ENCODE peak calls at places on chromosomes 11 and 22, in ten cellular contexts. B, T, Y, O, C, M, W, F, K and P are unnamed samples.

GRCh38 chr11:118406599-118407166 is 5.3 kb downstream of the ATP5MG start:
- DNase-seq in B (no peak), T (no peak), Y (peak), O (no peak), C (no peak), M (no peak), W (peak), F (no peak), K (peak), P (no peak)

GRCh38 chr11:32420937-32421532 is 14.3 kb downstream of the WT1 start:
- DNase-seq in B (no peak), T (no peak), Y (no peak), O (no peak), C (no peak), M (peak), W (no peak), F (no peak), K (no peak), P (no peak)

GRCh38 chr11:1502168-1502955 is 15.8 kb upstream of the MOB2 start:
- DNase-seq in B (no peak), T (no peak), Y (no peak), O (no peak), C (no peak), M (no peak), W (no peak), F (no peak), K (no peak), P (no peak)

GRCh38 chr11:95459268-95460040 is 228.5 kb upstream of the SESN3 start:
- DNase-seq in B (no peak), T (no peak), Y (no peak), O (no peak), C (no peak), M (no peak), W (no peak), F (no peak), K (no peak), P (no peak)

GRCh38 chr11:38446336-38446735 is 1848.3 kb upstream of the RAG2 start:
- DNase-seq in B (no peak), T (no peak), Y (no peak), O (no peak), C (no peak), M (no peak), W (no peak), F (no peak), K (peak), P (no peak)

GRCh38 chr11:2151500-2152257 is 9.3 kb downstream of the INS start:
- DNase-seq in B (peak), T (peak), Y (no peak), O (no peak), C (peak), M (peak), W (peak), F (peak), K (peak), P (peak)

GRCh38 chr11:100925935-100926334 is 203.7 kb downstream of the PGR start:
- DNase-seq in B (no peak), T (no peak), Y (no peak), O (peak), C (no peak), M (no peak), W (peak), F (no peak), K (peak), P (peak)

GRCh38 chr11:47552086-47552580 is 799 bp downstream of the CELF1 start:
- DNase-seq in B (peak), T (peak), Y (no peak), O (no peak), C (no peak), M (peak), W (no peak), F (peak), K (peak), P (peak)

GRCh38 chr11:65489061-65489705 is 9.7 kb upstream of the MALAT1 start:
- DNase-seq in B (no peak), T (peak), Y (no peak), O (no peak), C (peak), M (no peak), W (no peak), F (peak), K (peak), P (peak)

GRCh38 chr11:34204396-34205279 is 99.2 kb downstream of the NAT10 start:
- DNase-seq in B (no peak), T (no peak), Y (no peak), O (no peak), C (no peak), M (no peak), W (no peak), F (no peak), K (no peak), P (peak)

GRCh38 chr11:128448487-128448886 is 138.9 kb downstream of the ETS1 start:
- DNase-seq in B (no peak), T (no peak), Y (no peak), O (no peak), C (no peak), M (no peak), W (no peak), F (peak), K (peak), P (peak)

GRCh38 chr11:120168960-120169681 is 31.2 kb upstream of the TRIM29 start:
- DNase-seq in B (peak), T (peak), Y (no peak), O (no peak), C (peak), M (peak), W (peak), F (peak), K (peak), P (no peak)

GRCh38 chr11:3216027-3216525 is 2.5 kb downstream of the MRGPRG start:
- DNase-seq in B (no peak), T (no peak), Y (no peak), O (no peak), C (no peak), M (no peak), W (no peak), F (peak), K (no peak), P (no peak)

GRCh38 chr22:47818496-47818895 is 1056.0 kb downstream of the TBC1D22A start:
- DNase-seq in B (no peak), T (no peak), Y (no peak), O (no peak), C (no peak), M (no peak), W (no peak), F (no peak), K (no peak), P (no peak)

GRCh38 chr11:117735350-117735977 is 61.6 kb downstream of the DSCAML1 start:
- DNase-seq in B (no peak), T (peak), Y (no peak), O (no peak), C (no peak), M (no peak), W (no peak), F (no peak), K (no peak), P (no peak)

GRCh38 chr11:125998267-125998666 is 52.4 kb downstream of the VSIG10L2 start:
- DNase-seq in B (no peak), T (no peak), Y (no peak), O (no peak), C (no peak), M (no peak), W (no peak), F (no peak), K (no peak), P (no peak)

GRCh38 chr22:37197451-37198289 is 9.6 kb upstream of the C1QTNF6 start:
- DNase-seq in B (no peak), T (peak), Y (no peak), O (no peak), C (peak), M (no peak), W (no peak), F (no peak), K (no peak), P (peak)

GRCh38 chr22:48357196-48357595 is 1470.5 kb downstream of the BRD1 start:
- DNase-seq in B (no peak), T (peak), Y (no peak), O (no peak), C (no peak), M (no peak), W (no peak), F (peak), K (no peak), P (no peak)

GRCh38 chr22:33599596-33599995 is 320.7 kb downstream of the LARGE1 start:
- DNase-seq in B (no peak), T (no peak), Y (no peak), O (no peak), C (no peak), M (no peak), W (no peak), F (no peak), K (no peak), P (no peak)

GRCh38 chr22:44594951-44595350 is 96.9 kb upstream of the RTL6 start:
- DNase-seq in B (no peak), T (no peak), Y (no peak), O (no peak), C (no peak), M (no peak), W (no peak), F (no peak), K (no peak), P (no peak)

GRCh38 chr22:31637375-31637937 is 24.6 kb downstream of the PISD start:
- DNase-seq in B (no peak), T (no peak), Y (no peak), O (no peak), C (no peak), M (no peak), W (peak), F (no peak), K (no peak), P (no peak)

GRCh38 chr11:127998421-127998820 is 588.9 kb downstream of the ETS1 start:
- DNase-seq in B (no peak), T (no peak), Y (no peak), O (no peak), C (no peak), M (no peak), W (no peak), F (no peak), K (peak), P (peak)

GRCh38 chr11:126268361-126268707 is 361 bp downstream of the SRPRA start:
- DNase-seq in B (no peak), T (peak), Y (no peak), O (no peak), C (no peak), M (peak), W (no peak), F (no peak), K (no peak), P (no peak)

GRCh38 chr22:36548606-36549005 is 19.6 kb upstream of the EIF3D start:
- DNase-seq in B (no peak), T (no peak), Y (no peak), O (no peak), C (peak), M (no peak), W (no peak), F (peak), K (no peak), P (no peak)

GRCh38 chr11:13289081-13289480 is 11.5 kb downstream of the BMAL1 start:
- DNase-seq in B (no peak), T (no peak), Y (no peak), O (peak), C (no peak), M (peak), W (no peak), F (no peak), K (peak), P (peak)

GRCh38 chr22:48185656-48186055 is 1423.2 kb downstream of the TBC1D22A start:
- DNase-seq in B (no peak), T (no peak), Y (no peak), O (no peak), C (no peak), M (no peak), W (no peak), F (peak), K (no peak), P (no peak)

GRCh38 chr22:43227231-43227630 is 40.3 kb upstream of the TTLL12 start:
- DNase-seq in B (no peak), T (no peak), Y (no peak), O (peak), C (no peak), M (no peak), W (no peak), F (no peak), K (peak), P (no peak)

GRCh38 chr22:19070397-19071169 is 51.6 kb downstream of the DGCR2 start:
- DNase-seq in B (no peak), T (no peak), Y (no peak), O (no peak), C (no peak), M (no peak), W (no peak), F (no peak), K (no peak), P (no peak)

GRCh38 chr11:119339581-119340334 is 925 bp downstream of the C1QTNF5 start:
- DNase-seq in B (peak), T (peak), Y (no peak), O (no peak), C (peak), M (peak), W (no peak), F (peak), K (no peak), P (no peak)

GRCh38 chr11:31687256-31687655 is 123.9 kb downstream of the PAX6 start:
- DNase-seq in B (no peak), T (no peak), Y (no peak), O (no peak), C (no peak), M (no peak), W (no peak), F (no peak), K (no peak), P (no peak)

GRCh38 chr11:1031121-1031899 is 5.2 kb downstream of the MUC6 start:
- DNase-seq in B (no peak), T (no peak), Y (no peak), O (no peak), C (no peak), M (no peak), W (no peak), F (no peak), K (no peak), P (no peak)

GRCh38 chr11:14577835-14578529 is 57.8 kb upstream of the PSMA1 start:
- DNase-seq in B (no peak), T (no peak), Y (no peak), O (no peak), C (no peak), M (no peak), W (peak), F (no peak), K (no peak), P (no peak)

GRCh38 chr22:19679476-19680099 is 34.7 kb upstream of the SEPTIN5 start:
- DNase-seq in B (peak), T (peak), Y (no peak), O (no peak), C (peak), M (peak), W (peak), F (peak), K (no peak), P (no peak)

GRCh38 chr22:40757071-40757470 is 62.1 kb downstream of the SLC25A17 start:
- DNase-seq in B (no peak), T (no peak), Y (no peak), O (no peak), C (no peak), M (no peak), W (no peak), F (no peak), K (peak), P (no peak)

GRCh38 chr22:49486225-49486624 is 341.4 kb downstream of the BRD1 start:
- DNase-seq in B (no peak), T (no peak), Y (no peak), O (no peak), C (no peak), M (no peak), W (no peak), F (no peak), K (no peak), P (no peak)

DNA sequence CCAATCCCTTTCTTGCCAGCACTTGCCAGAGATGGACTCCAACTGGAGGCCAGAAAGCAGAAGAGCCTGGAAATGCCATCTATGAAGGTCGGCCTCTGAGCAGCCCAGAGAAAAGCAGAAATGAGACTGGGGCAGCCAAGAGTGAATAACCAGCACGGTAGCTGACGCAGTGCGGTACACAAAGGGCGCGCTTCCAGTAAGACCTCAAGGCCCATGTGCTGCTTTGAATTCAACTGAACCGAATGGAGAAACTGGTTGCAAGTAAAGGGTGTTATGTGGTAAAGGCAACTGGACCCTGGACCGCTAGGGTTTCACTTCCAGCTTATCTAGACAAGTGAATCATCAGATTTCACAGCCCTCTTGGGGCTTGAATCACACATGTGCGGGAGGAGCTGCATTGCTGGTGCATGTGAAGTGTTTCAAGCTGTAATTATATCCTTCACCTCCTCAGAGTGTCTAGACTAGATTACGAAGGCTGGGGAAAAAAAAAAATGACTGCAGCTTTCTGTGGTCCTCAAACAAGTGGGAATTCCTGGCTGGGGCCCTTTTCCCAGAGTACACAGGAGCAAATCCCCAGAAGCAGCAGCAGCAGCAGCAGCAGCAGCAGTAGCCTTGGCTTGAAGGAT is 128.9 kb downstream of the CCDC34 start:
- DNase-seq in B (no peak), T (no peak), Y (peak), O (peak), C (no peak), M (no peak), W (peak), F (no peak), K (peak), P (peak)
- TF ChIP-seq CTCF in B (no peak), T (no peak), Y (no peak), O (no peak), C (no peak), M (no peak), W (no peak), F (no peak), K (peak), P (peak)

GRCh38 chr22:45972868-45973212 is 4.1 kb downstream of the WNT7B start:
- DNase-seq in B (no peak), T (no peak), Y (no peak), O (no peak), C (no peak), M (no peak), W (no peak), F (no peak), K (no peak), P (no peak)
- TF ChIP-seq CTCF in B (no peak), T (no peak), Y (no peak), O (no peak), C (no peak), M (no peak), W (no peak), F (no peak), K (no peak), P (no peak)

GRCh38 chr22:39117585-39118191 is 20.6 kb downstream of the APOBEC3H start:
- DNase-seq in B (peak), T (no peak), Y (peak), O (no peak), C (no peak), M (peak), W (peak), F (peak), K (peak), P (peak)
- TF ChIP-seq CTCF in B (peak), T (peak), Y (peak), O (peak), C (peak), M (peak), W (peak), F (peak), K (peak), P (peak)

GRCh38 chr11:102733232-102733875 is 8.6 kb upstream of the MMP8 start:
- DNase-seq in B (peak), T (peak), Y (no peak), O (no peak), C (peak), M (peak), W (peak), F (peak), K (peak), P (peak)
- TF ChIP-seq CTCF in B (peak), T (peak), Y (peak), O (peak), C (peak), M (peak), W (peak), F (peak), K (peak), P (peak)

GRCh38 chr11:72075109-72075508 is 5.2 kb downstream of the NUMA1 start:
- DNase-seq in B (no peak), T (no peak), Y (no peak), O (no peak), C (no peak), M (no peak), W (no peak), F (peak), K (no peak), P (no peak)
- TF ChIP-seq CTCF in B (no peak), T (no peak), Y (peak), O (peak), C (no peak), M (no peak), W (peak), F (peak), K (peak), P (peak)

DNA sequence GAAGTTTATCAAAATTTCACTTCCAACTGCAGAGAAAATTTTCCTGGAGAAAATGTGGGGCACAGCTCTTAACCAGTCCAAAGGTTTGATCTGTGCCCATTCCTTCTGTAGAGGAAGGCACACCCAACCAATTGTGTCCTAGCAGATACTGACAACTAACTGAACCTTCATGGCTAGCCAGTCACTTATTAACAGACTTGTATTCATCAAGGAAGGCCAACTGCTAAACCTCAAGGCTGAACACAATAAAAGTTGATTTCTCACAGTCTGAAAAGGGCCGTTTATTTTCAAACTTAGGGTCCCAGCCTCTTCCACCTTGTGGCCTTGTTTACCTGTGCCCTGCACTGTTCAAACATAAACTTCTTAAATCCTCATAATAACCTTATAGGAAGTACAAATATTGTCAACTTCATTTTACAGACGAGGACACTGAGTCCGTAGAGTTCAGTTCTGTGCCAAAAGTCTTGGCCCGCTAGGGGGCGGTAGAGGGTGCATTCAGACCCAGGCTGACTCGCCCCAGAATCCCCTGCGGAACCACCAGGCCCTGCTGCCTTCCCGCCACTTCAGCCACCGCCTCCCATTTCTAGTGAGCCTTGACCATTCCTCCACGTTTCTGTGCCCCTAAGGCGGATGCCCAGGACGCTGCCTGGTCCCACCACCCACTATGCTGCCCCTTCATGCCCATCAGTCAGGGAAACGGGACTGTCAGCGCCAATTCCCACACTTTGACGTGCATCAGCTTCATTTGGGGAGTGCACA is 19.3 kb downstream of the SYT13 start:
- DNase-seq in B (peak), T (no peak), Y (no peak), O (no peak), C (no peak), M (peak), W (no peak), F (peak), K (no peak), P (no peak)
- TF ChIP-seq CTCF in B (peak), T (peak), Y (no peak), O (peak), C (no peak), M (peak), W (peak), F (peak), K (peak), P (peak)

GRCh38 chr22:39405346-39406085 is 5.9 kb downstream of the TAB1 start:
- DNase-seq in B (no peak), T (no peak), Y (peak), O (no peak), C (no peak), M (no peak), W (no peak), F (no peak), K (peak), P (peak)
- TF ChIP-seq CTCF in B (no peak), T (no peak), Y (peak), O (no peak), C (no peak), M (no peak), W (no peak), F (no peak), K (peak), P (no peak)

GRCh38 chr11:83140691-83141455 is 16.1 kb upstream of the PCF11 start:
- DNase-seq in B (no peak), T (no peak), Y (no peak), O (no peak), C (no peak), M (no peak), W (no peak), F (no peak), K (no peak), P (no peak)
- TF ChIP-seq CTCF in B (no peak), T (no peak), Y (no peak), O (no peak), C (no peak), M (no peak), W (no peak), F (no peak), K (no peak), P (no peak)

GRCh38 chr22:28950567-28951411 is 67.4 kb downstream of the ZNRF3 start:
- DNase-seq in B (no peak), T (no peak), Y (no peak), O (no peak), C (no peak), M (no peak), W (no peak), F (no peak), K (no peak), P (no peak)
- TF ChIP-seq CTCF in B (no peak), T (no peak), Y (no peak), O (no peak), C (no peak), M (peak), W (peak), F (peak), K (no peak), P (peak)